ENCODE peak calls at places on chromosomes 2 and 18, in seven cellular contexts. D is DND-41, B is right atrium auricular region, W is psoas muscle, Z is tibial nerve, H is A549, U is heart left ventricle. L is an unnamed sample.

GRCh38 chr2:188984126-188984525 is 10.0 kb downstream of the COL3A1 start:
- DNase-seq in D (no peak), B (no peak), W (no peak), Z (no peak), H (peak; percentile 36), U (no peak), L (no peak)

GRCh38 chr2:58916127-58916526 is 675.0 kb upstream of the FANCL start:
- DNase-seq in D (no peak), B (no peak), W (no peak), Z (no peak), H (no peak), U (no peak), L (no peak)

GRCh38 chr2:150549381-150549780 is 61.9 kb upstream of the RND3 start:
- DNase-seq in D (no peak), B (no peak), W (no peak), Z (no peak), H (no peak), U (no peak), L (no peak)

GRCh38 chr2:24478243-24478642 is 12.8 kb upstream of the NCOA1 start:
- DNase-seq in D (no peak), B (no peak), W (no peak), Z (no peak), H (no peak), U (no peak), L (no peak)

GRCh38 chr2:178008636-178009289 is 63.8 kb downstream of the PDE11A start:
- DNase-seq in D (no peak), B (no peak), W (no peak), Z (no peak), H (peak; percentile 60), U (peak; percentile 57), L (no peak)

GRCh38 chr2:100905132-100905805 is 85.3 kb downstream of the NPAS2 start:
- DNase-seq in D (no peak), B (no peak), W (no peak), Z (no peak), H (no peak), U (no peak), L (no peak)

GRCh38 chr2:678964-679363 is 1.8 kb upstream of the TMEM18 start:
- DNase-seq in D (no peak), B (no peak), W (no peak), Z (no peak), H (no peak), U (no peak), L (no peak)

GRCh38 chr2:46434851-46435273 is 44.5 kb upstream of the TMEM247 start:
- DNase-seq in D (no peak), B (no peak), W (no peak), Z (no peak), H (no peak), U (no peak), L (no peak)

GRCh38 chr2:14535156-14535555 is 97.4 kb upstream of the LRATD1 start:
- DNase-seq in D (no peak), B (no peak), W (no peak), Z (no peak), H (no peak), U (no peak), L (no peak)

GRCh38 chr18:10687161-10687925 is 161.5 kb downstream of the NAPG start:
- DNase-seq in D (no peak), B (no peak), W (no peak), Z (no peak), H (no peak), U (no peak), L (no peak)

GRCh38 chr18:22594155-22594690 is 176.5 kb upstream of the CTAGE1 start:
- DNase-seq in D (no peak), B (no peak), W (no peak), Z (no peak), H (no peak), U (no peak), L (no peak)

GRCh38 chr2:33146112-33146511 is 199.4 kb downstream of the LTBP1 start:
- DNase-seq in D (no peak), B (no peak), W (no peak), Z (no peak), H (no peak), U (no peak), L (no peak)

GRCh38 chr18:13801260-13801601 is 22.7 kb upstream of the MC5R start:
- DNase-seq in D (no peak), B (no peak), W (no peak), Z (no peak), H (no peak), U (no peak), L (no peak)

GRCh38 chr2:28395334-28396061 is 2.8 kb downstream of the FOSL2 start:
- DNase-seq in D (no peak), B (peak; percentile 84), W (peak; percentile 91), Z (no peak), H (peak; percentile 54), U (no peak), L (no peak)

GRCh38 chr2:69138247-69138754 is 125.3 kb downstream of the ANTXR1 start:
- DNase-seq in D (no peak), B (no peak), W (no peak), Z (no peak), H (peak; percentile 36), U (no peak), L (no peak)

GRCh38 chr2:180980185-180980942 is at the start of gene UBE2E3:
- DNase-seq in D (peak; percentile 84), B (peak; percentile 78), W (peak; percentile 91), Z (peak; percentile 59), H (peak; percentile 77), U (peak; percentile 90), L (peak; percentile 93)

GRCh38 chr18:78979682-78980278 is at the start of gene SALL3:
- DNase-seq in D (no peak), B (no peak), W (no peak), Z (no peak), H (no peak), U (no peak), L (no peak)

DNA sequence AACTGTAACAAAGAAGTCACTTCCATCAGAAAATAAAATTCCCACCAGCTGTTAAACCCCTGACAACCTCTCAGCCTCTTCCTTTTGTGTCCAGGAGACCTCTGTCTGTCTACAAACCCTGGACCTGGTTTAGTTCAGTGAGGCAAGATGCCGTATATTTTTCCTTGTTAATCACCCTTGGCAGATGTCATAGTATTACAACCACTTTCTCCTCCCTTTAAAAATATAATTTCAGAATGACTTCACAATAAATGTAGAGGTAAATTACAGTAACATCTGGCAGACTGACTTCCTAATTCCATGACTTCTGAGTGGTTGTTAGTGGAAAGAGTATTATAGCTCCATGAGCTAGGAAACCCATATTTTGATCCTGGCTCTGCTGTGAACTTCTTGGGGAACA is 39.4 kb downstream of the SPATS2L start:
- DNase-seq in D (no peak), B (no peak), W (no peak), Z (no peak), H (no peak), U (no peak), L (no peak)
- TF ChIP-seq CTCF in D (no peak), B (no peak), W (no peak), Z (no peak), H (no peak), U (no peak), L (no peak)

GRCh38 chr18:34867520-34867919 is 157.4 kb downstream of the DTNA start:
- DNase-seq in D (peak; percentile 53), B (no peak), W (no peak), Z (no peak), H (peak; percentile 38), U (no peak), L (no peak)
- TF ChIP-seq CTCF in D (peak; percentile 71), B (peak; percentile 40), W (peak; percentile 19), Z (no peak), H (no peak), U (peak; percentile 9), L (peak; percentile 49)

GRCh38 chr2:70501215-70501614 is 52.4 kb downstream of the TGFA start:
- DNase-seq in D (no peak), B (no peak), W (no peak), Z (no peak), H (no peak), U (no peak), L (no peak)

GRCh38 chr2:70496819-70497218 is 56.8 kb downstream of the TGFA start:
- DNase-seq in D (no peak), B (no peak), W (no peak), Z (no peak), H (no peak), U (no peak), L (no peak)

GRCh38 chr2:70498528-70498927 is 55.1 kb downstream of the TGFA start:
- DNase-seq in D (no peak), B (no peak), W (no peak), Z (no peak), H (no peak), U (no peak), L (no peak)

GRCh38 chr2:70498054-70498453 is 55.6 kb downstream of the TGFA start:
- DNase-seq in D (no peak), B (no peak), W (no peak), Z (no peak), H (peak; percentile 42), U (no peak), L (no peak)

DNA sequence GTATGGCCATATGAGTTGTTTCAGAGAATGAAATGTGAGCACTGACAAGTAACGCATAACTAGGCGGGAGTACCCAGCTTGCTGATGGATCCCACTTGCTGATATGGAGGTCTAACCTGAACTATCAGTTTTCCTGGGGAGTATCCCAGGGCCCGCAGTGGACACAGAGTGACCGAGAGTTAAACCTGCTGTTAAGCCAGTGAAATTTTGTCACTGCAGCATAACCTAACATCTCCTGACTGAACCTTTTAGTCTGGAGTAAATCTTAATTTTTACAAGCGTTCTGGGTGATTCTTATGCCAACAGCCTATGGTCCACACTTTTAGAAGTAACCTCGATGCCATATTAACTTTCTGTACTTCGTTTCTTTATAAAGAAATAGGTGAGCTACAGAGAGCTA is 54.4 kb downstream of the TGFA start:
- DNase-seq in D (no peak), B (no peak), W (no peak), Z (no peak), H (no peak), U (no peak), L (no peak)
- TF ChIP-seq CTCF in D (no peak), B (no peak), W (no peak), Z (no peak), H (no peak), U (no peak), L (no peak)

GRCh38 chr2:44742054-44742453 is 199.4 kb upstream of the SIX3 start:
- DNase-seq in D (no peak), B (no peak), W (no peak), Z (no peak), H (no peak), U (no peak), L (no peak)
- TF ChIP-seq CTCF in D (no peak), B (no peak), W (no peak), Z (no peak), H (no peak), U (no peak), L (no peak)

DNA sequence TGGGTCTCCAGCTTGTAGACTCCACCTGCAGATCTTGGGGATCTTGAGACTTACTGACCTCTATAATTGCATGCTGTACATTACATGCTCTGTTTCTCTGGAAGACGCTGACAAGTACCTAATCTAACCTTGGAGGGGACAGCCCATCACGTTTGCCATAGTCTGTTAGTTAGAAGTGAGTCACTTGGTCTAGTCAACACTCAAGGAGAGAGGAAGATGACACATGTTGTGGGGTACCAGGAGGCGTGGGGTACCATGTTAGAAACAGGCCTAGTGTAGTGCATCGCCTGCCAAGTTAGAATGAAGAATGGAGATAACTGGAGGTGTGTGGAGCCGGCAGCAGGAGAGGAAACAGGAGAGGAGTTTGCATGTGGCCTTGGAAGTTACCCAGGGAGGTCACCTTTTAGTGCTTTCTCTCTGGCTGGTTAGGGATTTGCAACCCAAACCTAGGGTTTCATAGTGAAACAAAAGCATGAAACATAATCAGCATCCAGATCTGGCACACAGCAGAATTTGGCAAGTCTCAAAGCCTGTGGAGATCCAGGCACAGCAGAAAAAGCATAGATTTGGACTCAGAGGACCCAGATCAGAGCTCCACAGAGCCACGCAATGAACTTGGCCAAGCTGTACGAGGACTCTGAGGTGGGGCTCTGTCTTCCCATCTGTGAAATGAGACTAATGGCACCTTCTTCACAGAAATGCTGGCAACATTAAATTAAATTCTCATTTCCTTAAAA is 266.7 kb downstream of the MREG start:
- DNase-seq in D (no peak), B (no peak), W (no peak), Z (no peak), H (no peak), U (no peak), L (no peak)
- TF ChIP-seq CTCF in D (no peak), B (no peak), W (no peak), Z (no peak), H (no peak), U (no peak), L (no peak)

L was measured in type B pancreatic cell.